ENCODE peak calls at places on chromosome 22, in four cellular contexts. G is type B pancreatic cell, S is adrenal gland, Q is right atrium auricular region. F is an unnamed sample.

GRCh38 chr22:38567531-38568245 is 2.3 kb downstream of the DMC1 start:
- DNase-seq in Q (no peak), G (no peak), S (no peak), F (no peak)

GRCh38 chr22:48456449-48456848 is 1371.2 kb downstream of the BRD1 start:
- DNase-seq in S (no peak), Q (no peak), G (no peak), F (no peak)

GRCh38 chr22:17120711-17121234 is 387 bp downstream of the TMEM121B start:
- DNase-seq in S (no peak), G (no peak), Q (no peak), F (no peak)

GRCh38 chr22:38609371-38609770 is 39.4 kb upstream of the DMC1 start:
- DNase-seq in S (no peak), G (no peak), Q (no peak), F (no peak)

GRCh38 chr22:17471901-17472566 is 91.3 kb upstream of the SLC25A18 start:
- DNase-seq in Q (no peak), G (no peak), S (no peak), F (no peak)

GRCh38 chr22:38849816-38850215 is 6.0 kb upstream of the NPTXR start:
- DNase-seq in S (no peak), G (no peak), Q (no peak), F (no peak)

GRCh38 chr22:37195921-37196320 is 7.9 kb upstream of the C1QTNF6 start:
- DNase-seq in Q (no peak), S (peak), G (no peak), F (no peak)

GRCh38 chr22:36332623-36333331 is 55.0 kb downstream of the MYH9 start:
- DNase-seq in G (no peak), S (no peak), Q (no peak), F (no peak)

GRCh38 chr22:37345863-37346514 is 63.7 kb downstream of the CYTH4 start:
- DNase-seq in Q (no peak), S (no peak), G (no peak), F (no peak)

GRCh38 chr22:39220897-39221850 is 23.6 kb downstream of the PDGFB start:
- DNase-seq in Q (peak), S (no peak), G (no peak), F (no peak)

GRCh38 chr22:31490496-31490925 is 869 bp upstream of the EIF4ENIF1 start:
- DNase-seq in G (no peak), Q (peak), S (peak), F (no peak)

GRCh38 chr22:17562906-17563870 is at the start of gene SLC25A18:
- DNase-seq in Q (peak), S (peak), G (no peak), F (no peak)

GRCh38 chr22:22398530-22399327 is 109.8 kb downstream of the ZNF280B start:
- DNase-seq in Q (peak), G (no peak), S (no peak), F (peak)

GRCh38 chr22:38872831-38873248 is 824 bp upstream of the CBX6 start:
- DNase-seq in S (peak), Q (peak), G (no peak), F (peak)

GRCh38 chr22:30925667-30926066 is 42.9 kb downstream of the MORC2 start:
- DNase-seq in S (no peak), Q (no peak), G (no peak), F (peak)

GRCh38 chr22:23282089-23282501 is 101.8 kb downstream of the BCR start:
- DNase-seq in G (no peak), S (peak), Q (peak), F (peak)

GRCh38 chr22:22887621-22888503 is at the start of gene IGLL5:
- DNase-seq in Q (no peak), S (no peak), G (no peak), F (no peak)

GRCh38 chr22:35728639-35729308 is 11.1 kb downstream of the APOL5 start:
- DNase-seq in Q (no peak), G (no peak), S (no peak), F (no peak)

GRCh38 chr22:49208768-49209252 is 618.9 kb downstream of the BRD1 start:
- DNase-seq in Q (peak), S (no peak), G (peak), F (peak)

GRCh38 chr22:17470880-17471500 is 92.3 kb upstream of the SLC25A18 start:
- DNase-seq in Q (no peak), G (no peak), S (no peak), F (no peak)

GRCh38 chr22:37417264-37417663 is 10.0 kb downstream of the ELFN2 start:
- DNase-seq in Q (no peak), S (no peak), G (no peak), F (no peak)

GRCh38 chr22:29936186-29936585 is 53.2 kb downstream of the MTMR3 start:
- DNase-seq in Q (no peak), S (no peak), G (no peak), F (no peak)

GRCh38 chr22:26174280-26174679 is 5.0 kb downstream of the SEZ6L start:
- DNase-seq in G (no peak), S (peak), Q (no peak), F (no peak)

GRCh38 chr22:32050678-32051515 is 7.8 kb downstream of the SLC5A1 start:
- DNase-seq in G (no peak), S (peak), Q (peak), F (no peak)

GRCh38 chr22:30285176-30285845 is 4.0 kb downstream of the CASTOR1 start:
- DNase-seq in G (no peak), Q (no peak), S (no peak), F (no peak)

GRCh38 chr22:23497016-23497885 is 82.8 kb downstream of the IGLL1 start:
- DNase-seq in S (no peak), G (no peak), Q (no peak), F (no peak)

GRCh38 chr22:36258750-36259619 is 6.1 kb downstream of the APOL1 start:
- DNase-seq in S (peak), Q (no peak), G (no peak), F (no peak)

GRCh38 chr22:37226514-37226913 is 14.2 kb upstream of the SSTR3 start:
- DNase-seq in S (no peak), G (no peak), Q (no peak), F (no peak)

GRCh38 chr22:21448627-21449416 is 18.4 kb upstream of the TMEM191C start:
- DNase-seq in S (no peak), Q (no peak), G (peak), F (peak)

GRCh38 chr22:38631724-38632123 is 24.5 kb downstream of the FAM227A start:
- DNase-seq in G (no peak), Q (no peak), S (no peak), F (no peak)

GRCh38 chr22:22849640-22850610 is 37.7 kb upstream of the IGLL5 start:
- DNase-seq in Q (no peak), G (no peak), S (no peak), F (no peak)

GRCh38 chr22:32202539-32203180 is 2.2 kb downstream of the RFPL2 start:
- DNase-seq in S (peak), Q (no peak), G (no peak), F (no peak)

GRCh38 chr22:37643225-37643847 is 3.9 kb downstream of the SH3BP1 start:
- DNase-seq in Q (peak), S (peak), G (peak), F (peak)

GRCh38 chr22:26610983-26611382 is 6.8 kb downstream of the CRYBB1 start:
- DNase-seq in Q (no peak), G (no peak), S (no peak), F (no peak)

GRCh38 chr22:48477031-48477721 is 1350.5 kb downstream of the BRD1 start:
- DNase-seq in Q (no peak), G (peak), S (peak), F (no peak)

GRCh38 chr22:31637938-31638618 is 23.9 kb downstream of the PISD start:
- DNase-seq in G (no peak), S (no peak), Q (no peak), F (no peak)

DNA sequence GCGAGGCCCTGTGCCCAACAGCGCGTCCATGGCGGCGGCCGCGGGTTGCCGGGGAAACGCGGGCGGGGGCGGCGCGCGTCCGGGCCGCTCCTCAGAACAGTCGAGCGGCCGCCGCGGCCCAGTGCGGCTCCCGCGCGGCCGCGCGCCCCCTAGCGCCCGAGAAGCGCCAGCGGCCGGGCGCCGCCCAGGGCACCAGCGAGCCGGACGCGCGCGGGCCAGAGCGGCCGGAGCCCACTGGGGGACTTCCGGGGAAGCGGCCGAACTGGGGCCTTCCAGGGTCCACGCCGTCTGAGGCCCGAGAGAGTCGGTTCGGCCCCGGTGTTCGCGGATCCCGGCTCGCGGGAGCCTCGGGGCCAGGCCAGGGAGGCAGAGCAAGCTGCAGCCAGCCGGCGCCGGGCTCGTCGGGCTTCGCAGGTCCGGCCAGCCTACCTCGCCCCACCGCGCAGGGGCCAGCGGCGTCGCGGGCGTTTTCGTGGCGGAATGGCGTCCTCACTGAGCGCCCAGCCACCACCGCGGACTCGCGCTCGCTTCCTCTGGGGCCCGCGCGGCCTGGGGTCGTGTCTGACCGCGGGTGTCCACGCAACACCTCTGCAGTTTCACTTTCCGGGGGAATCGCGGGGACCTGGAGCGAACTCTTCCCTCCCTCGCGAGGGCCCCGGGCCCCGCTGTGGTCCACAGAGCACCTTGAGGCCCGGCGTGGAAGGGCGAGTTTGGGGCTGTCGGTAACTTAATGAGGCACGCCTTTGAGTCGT is at the start of gene DENND6B:
- DNase-seq in G (peak), S (peak), Q (no peak), F (peak)
- TF ChIP-seq CTCF in G (peak), S (peak), Q (peak), F (peak)

GRCh38 chr22:24935771-24936483 is 10.6 kb downstream of the LHFPL7 start:
- DNase-seq in G (no peak), S (no peak), Q (no peak), F (no peak)

GRCh38 chr22:24938741-24939341 is 7.7 kb downstream of the LHFPL7 start:
- DNase-seq in G (no peak), Q (no peak), S (no peak), F (no peak)

GRCh38 chr22:24942301-24942700 is 4.2 kb downstream of the LHFPL7 start:
- DNase-seq in S (no peak), Q (no peak), G (no peak), F (no peak)

GRCh38 chr22:24937114-24937513 is 9.4 kb downstream of the LHFPL7 start:
- DNase-seq in S (no peak), Q (no peak), G (no peak), F (no peak)
- TF ChIP-seq CTCF in S (no peak), Q (no peak), G (peak), F (peak)

GRCh38 chr22:43850529-43850928 is 11.8 kb downstream of the SULT4A1 start:
- DNase-seq in Q (no peak), S (no peak), G (no peak), F (no peak)
- TF ChIP-seq CTCF in Q (no peak), S (no peak), G (no peak), F (no peak)

GRCh38 chr22:27982630-27983180 is 63.6 kb upstream of the PITPNB start:
- DNase-seq in S (no peak), Q (peak), G (no peak), F (peak)
- TF ChIP-seq CTCF in S (no peak), Q (no peak), G (no peak), F (no peak)

DNA sequence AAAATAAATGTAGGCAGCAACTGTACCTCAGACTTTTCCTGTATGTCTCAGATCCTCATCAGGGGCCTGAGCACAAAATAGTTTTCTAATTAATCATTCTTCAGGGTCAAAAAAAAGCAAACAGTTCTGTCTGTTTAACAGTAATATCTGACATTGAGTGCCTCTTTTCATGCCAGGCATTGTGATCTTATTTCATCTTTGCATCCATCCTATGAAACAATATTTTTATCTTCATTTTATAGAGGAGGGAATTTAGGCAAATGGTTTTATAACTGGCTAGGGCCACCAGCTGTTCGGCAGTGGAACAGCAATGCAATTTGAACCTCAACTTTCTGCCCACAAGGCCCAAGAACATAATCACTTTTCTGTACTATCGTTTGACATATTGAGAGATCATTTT is 145.6 kb downstream of the WNT7B start:
- DNase-seq in Q (no peak), S (no peak), G (no peak), F (no peak)
- TF ChIP-seq CTCF in Q (peak), S (peak), G (peak), F (peak)

GRCh38 chr22:19717181-19717580 is 2.9 kb downstream of the SEPTIN5 start:
- DNase-seq in G (no peak), S (no peak), Q (no peak), F (no peak)

GRCh38 chr22:19717691-19718254 is 3.5 kb downstream of the SEPTIN5 start:
- DNase-seq in S (peak), Q (no peak), G (peak), F (peak)

GRCh38 chr22:19719488-19720021 is 3.8 kb upstream of the GP1BB start:
- DNase-seq in G (no peak), Q (no peak), S (no peak), F (no peak)

GRCh38 chr22:19719055-19719482 is 4.3 kb upstream of the GP1BB start:
- DNase-seq in Q (no peak), S (no peak), G (no peak), F (no peak)

DNA sequence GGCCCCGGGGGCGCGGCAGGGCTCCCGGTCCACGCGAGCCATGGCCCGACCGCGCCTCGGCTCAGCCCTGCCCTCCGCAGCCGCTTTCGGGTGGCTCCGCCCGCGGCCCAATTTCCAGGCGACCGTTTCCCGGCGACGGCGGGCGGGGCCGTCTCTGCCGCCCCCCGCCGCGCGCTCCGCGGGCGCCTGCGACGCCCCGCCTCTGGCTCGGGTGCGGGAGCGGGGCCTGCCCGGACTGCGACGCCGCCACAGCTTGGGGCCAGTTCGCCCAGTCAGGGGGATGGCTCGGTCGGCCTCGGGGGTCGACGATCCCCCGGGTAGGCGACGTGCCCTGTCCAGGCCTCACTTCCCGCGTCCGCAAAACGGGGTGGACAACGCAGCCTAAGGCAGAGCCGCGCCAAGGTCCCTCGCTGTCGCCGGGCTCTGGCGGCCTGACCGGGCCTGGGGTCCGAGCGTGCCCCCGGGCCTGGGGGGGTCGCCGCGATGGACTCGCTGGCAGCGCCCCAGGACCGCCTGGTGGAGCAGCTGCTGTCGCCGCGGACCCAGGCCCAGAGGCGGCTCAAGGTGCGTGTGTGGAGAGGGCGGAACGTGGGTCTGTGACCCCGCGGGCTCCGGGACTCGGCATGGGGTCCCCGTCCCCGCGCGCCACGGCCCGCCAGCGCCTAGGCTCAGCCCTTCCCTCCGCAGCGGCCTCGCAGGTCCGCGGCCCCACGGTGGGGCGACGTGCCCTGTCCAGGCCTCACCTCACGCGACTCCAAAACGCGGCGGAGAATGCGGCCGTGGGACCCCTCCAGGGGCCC is 4.2 kb downstream of the SEPTIN5 start:
- DNase-seq in S (no peak), G (no peak), Q (no peak), F (no peak)
- TF ChIP-seq CTCF in S (no peak), G (no peak), Q (no peak), F (no peak)

DNA sequence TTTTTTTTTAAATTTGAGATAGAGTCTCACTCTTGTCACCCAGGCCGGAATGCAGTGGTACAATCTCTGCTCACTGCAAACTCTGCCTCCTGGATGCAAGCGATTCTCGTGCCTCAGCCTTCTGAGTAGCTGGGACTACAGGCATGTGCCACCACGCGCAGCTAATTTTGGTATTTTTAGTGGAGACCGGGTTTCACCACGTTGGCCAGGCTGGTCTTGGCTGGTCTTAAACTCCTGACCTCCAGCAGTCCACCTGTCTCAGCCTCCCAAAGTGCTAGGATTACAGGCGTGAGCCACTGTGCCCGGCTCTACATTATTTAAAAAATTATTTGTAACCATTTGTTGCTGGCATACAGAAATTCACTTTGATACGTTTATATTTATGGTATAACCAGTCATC is 18.6 kb downstream of the EP300 start:
- DNase-seq in Q (no peak), S (no peak), G (no peak), F (no peak)
- TF ChIP-seq CTCF in Q (no peak), S (no peak), G (no peak), F (no peak)

GRCh38 chr22:43946391-43946680 is 8.9 kb upstream of the SAMM50 start:
- DNase-seq in S (no peak), G (no peak), Q (no peak), F (no peak)
- TF ChIP-seq CTCF in S (no peak), G (no peak), Q (no peak), F (no peak)

GRCh38 chr22:40241200-40241763 is 63.6 kb downstream of the TNRC6B start:
- DNase-seq in G (no peak), Q (no peak), S (no peak), F (no peak)
- TF ChIP-seq CTCF in G (no peak), Q (no peak), S (no peak), F (no peak)

GRCh38 chr22:42967005-42967404 is 47.9 kb downstream of the PACSIN2 start:
- DNase-seq in G (no peak), Q (no peak), S (no peak), F (no peak)

GRCh38 chr22:42966389-42966998 is 48.5 kb downstream of the PACSIN2 start:
- DNase-seq in S (no peak), Q (no peak), G (no peak), F (no peak)

GRCh38 chr22:42969348-42969975 is 45.5 kb downstream of the PACSIN2 start:
- DNase-seq in S (no peak), G (no peak), Q (no peak), F (no peak)

GRCh38 chr22:42970029-42970428 is 44.9 kb downstream of the PACSIN2 start:
- DNase-seq in S (no peak), Q (no peak), G (no peak), F (no peak)

GRCh38 chr22:42967933-42968332 is 47.0 kb downstream of the PACSIN2 start:
- DNase-seq in G (no peak), Q (peak), S (no peak), F (no peak)
- TF ChIP-seq CTCF in G (no peak), Q (peak), S (peak), F (no peak)